ENCODE peak calls at places on chromosomes 13 and 19, in five cellular contexts. H is neuronal stem cell, K is fibroblast of the conjunctiva, X is T-helper 9 cell, F is RWPE1. B is an unnamed sample.

GRCh38 chr13:99916366-99917103 is 55.0 kb downstream of the ZIC5 start:
- DNase-seq in H (no peak), K (peak; percentile 63), X (no peak), F (peak; percentile 80), B (peak; percentile 48)

GRCh38 chr13:19606152-19606551 is 27.3 kb upstream of the MPHOSPH8 start:
- DNase-seq in H (no peak), K (no peak), X (no peak), F (peak; percentile 41), B (no peak)

GRCh38 chr13:41835871-41836270 is 125.0 kb downstream of the VWA8 start:
- DNase-seq in H (no peak), K (peak; percentile 61), X (no peak), F (no peak), B (peak; percentile 54)

GRCh38 chr19:1875646-1876493 is 9.4 kb downstream of the ABHD17A start:
- DNase-seq in H (peak; percentile 85), K (peak; percentile 70), X (peak; percentile 82), F (peak; percentile 67), B (peak; percentile 64)

GRCh38 chr19:12872941-12873890 is 8.0 kb downstream of the DNASE2 start:
- DNase-seq in H (no peak), K (peak; percentile 22), X (peak; percentile 33), F (peak; percentile 94), B (no peak)

GRCh38 chr19:35669566-35669965 is 3.2 kb downstream of the UPK1A start:
- DNase-seq in H (no peak), K (no peak), X (no peak), F (no peak), B (no peak)

GRCh38 chr19:12156254-12157058 is at the start of gene ZNF625:
- DNase-seq in H (peak; percentile 86), K (peak; percentile 66), X (no peak), F (peak; percentile 82), B (peak; percentile 65)

GRCh38 chr19:39745645-39746044 is 7.8 kb upstream of the CLC start:
- DNase-seq in H (no peak), K (no peak), X (no peak), F (no peak), B (no peak)

GRCh38 chr19:35856546-35857149 is at the start of gene KIRREL2:
- DNase-seq in H (peak; percentile 63), K (no peak), X (no peak), F (no peak), B (no peak)

GRCh38 chr19:43782689-43783231 is 2.0 kb upstream of the KCNN4 start:
- DNase-seq in H (no peak), K (no peak), X (no peak), F (no peak), B (no peak)

GRCh38 chr13:23858586-23858985 is 30.6 kb downstream of the MIPEP start:
- DNase-seq in H (no peak), K (no peak), X (no peak), F (no peak), B (no peak)

GRCh38 chr19:6448045-6448444 is 11.5 kb downstream of the SLC25A23 start:
- DNase-seq in H (no peak), K (no peak), X (no peak), F (no peak), B (no peak)

GRCh38 chr19:46351241-46352041 is 4.6 kb downstream of the PPP5C start:
- DNase-seq in H (no peak), K (peak; percentile 44), X (no peak), F (peak; percentile 64), B (no peak)

GRCh38 chr19:18763674-18764590 is 27.2 kb downstream of the COMP start:
- DNase-seq in H (no peak), K (peak; percentile 17), X (no peak), F (peak; percentile 95), B (no peak)

GRCh38 chr13:50611117-50611781 is 232.2 kb downstream of the DLEU7 start:
- DNase-seq in H (no peak), K (no peak), X (no peak), F (no peak), B (no peak)

GRCh38 chr13:113118328-113119021 is 4.1 kb upstream of the F10 start:
- DNase-seq in H (no peak), K (no peak), X (no peak), F (no peak), B (no peak)

GRCh38 chr13:98828614-98829013 is 76.1 kb upstream of the SLC15A1 start:
- DNase-seq in H (no peak), K (no peak), X (no peak), F (no peak), B (no peak)

GRCh38 chr13:40916207-40916998 is 102.7 kb downstream of the ELF1 start:
- DNase-seq in H (no peak), K (no peak), X (no peak), F (no peak), B (no peak)

GRCh38 chr13:114211446-114211845 is 23.3 kb upstream of the CDC16 start:
- DNase-seq in H (no peak), K (no peak), X (no peak), F (no peak), B (no peak)

GRCh38 chr19:1513492-1514294 is 874 bp upstream of the ADAMTSL5 start:
- DNase-seq in H (no peak), K (peak; percentile 17), X (peak; percentile 66), F (peak; percentile 47), B (peak; percentile 30)

GRCh38 chr13:99548448-99548847 is 47.2 kb downstream of the TM9SF2 start:
- DNase-seq in H (no peak), K (no peak), X (no peak), F (no peak), B (no peak)

GRCh38 chr19:45179063-45179847 is 671 bp downstream of the BLOC1S3 start:
- DNase-seq in H (no peak), K (no peak), X (peak; percentile 21), F (no peak), B (no peak)

GRCh38 chr19:34226036-34226435 is 28.3 kb upstream of the GARRE1 start:
- DNase-seq in H (no peak), K (no peak), X (no peak), F (no peak), B (no peak)

GRCh38 chr13:80499536-80500280 is 158.8 kb upstream of the SPRY2 start:
- DNase-seq in H (no peak), K (peak; percentile 74), X (no peak), F (no peak), B (no peak)

B was measured in AG09319.